ENCODE peak calls at places on chromosomes 6 and 20, in ten cellular contexts. M is hepatocyte; Y is CD8-positive, alpha-beta memory T cell; S is gastrocnemius medialis; A is SJSA1; V is mesenchymal stem cell; Z is heart left ventricle; C is neural progenitor cell; Q is tibial nerve; G is thyroid gland. K is an unnamed sample.

GRCh38 chr20:62607366-62608217 is 34.7 kb upstream of the SLCO4A1 start:
- DNase-seq in M (no peak), Y (no peak), S (no peak), A (no peak), V (no peak), Z (no peak), C (no peak), Q (no peak), G (no peak), K (peak; percentile 57)

GRCh38 chr20:19012671-19013070 is 199.1 kb downstream of the SCP2D1 start:
- DNase-seq in M (no peak), Y (no peak), S (no peak), A (no peak), V (no peak), Z (no peak), C (no peak), Q (no peak), G (no peak), K (no peak)

GRCh38 chr6:31822038-31822821 is 5.3 kb upstream of the HSPA1B start:
- DNase-seq in M (peak; percentile 88), Y (peak; percentile 70), S (peak; percentile 97), A (peak; percentile 80), V (peak; percentile 89), Z (peak; percentile 89), C (peak; percentile 67), Q (peak; percentile 77), G (peak; percentile 90), K (peak; percentile 91)

GRCh38 chr6:168051648-168052047 is 27.4 kb downstream of the FRMD1 start:
- DNase-seq in M (no peak), Y (no peak), S (no peak), A (no peak), V (no peak), Z (no peak), C (no peak), Q (no peak), G (no peak), K (peak; percentile 76)

GRCh38 chr6:79423216-79423615 is 114.0 kb downstream of the LCA5 start:
- DNase-seq in M (no peak), Y (no peak), S (no peak), A (no peak), V (no peak), Z (no peak), C (no peak), Q (no peak), G (no peak), K (no peak)

GRCh38 chr6:168851460-168852103 is 402.1 kb downstream of the THBS2 start:
- DNase-seq in M (no peak), Y (no peak), S (no peak), A (no peak), V (no peak), Z (no peak), C (no peak), Q (no peak), G (no peak), K (no peak)

GRCh38 chr6:46777476-46778346 is 15.5 kb upstream of the MEP1A start:
- DNase-seq in M (no peak), Y (no peak), S (no peak), A (no peak), V (no peak), Z (no peak), C (no peak), Q (no peak), G (no peak), K (no peak)

GRCh38 chr6:55980627-55981211 is 105.3 kb upstream of the BMP5 start:
- DNase-seq in M (peak; percentile 65), Y (no peak), S (no peak), A (peak; percentile 41), V (peak; percentile 55), Z (peak; percentile 20), C (peak; percentile 67), Q (no peak), G (no peak), K (no peak)

GRCh38 chr20:13995841-13996240 is 525 bp downstream of the MACROD2 start:
- DNase-seq in M (peak; percentile 78), Y (no peak), S (peak; percentile 36), A (no peak), V (no peak), Z (peak; percentile 20), C (peak; percentile 74), Q (no peak), G (peak; percentile 65), K (peak; percentile 85)
- H3K4me1 ChIP-seq in M (no peaks in the 10 kb centered on the region), Y (no peaks in the 10 kb centered on the region), S (no peaks in the 10 kb centered on the region), A (peaks cover 4% of the 10 kb centered on the region), V (peaks cover 2% of the 10 kb centered on the region), Z (no peaks in the 10 kb centered on the region), C (peaks cover 5% of the 10 kb centered on the region), Q (no peaks in the 10 kb centered on the region), G (no peaks in the 10 kb centered on the region), K (no peaks in the 10 kb centered on the region)

GRCh38 chr6:107670792-107671199 is 153.3 kb downstream of the SCML4 start:
- DNase-seq in M (peak; percentile 30), Y (no peak), S (peak; percentile 68), A (no peak), V (peak; percentile 63), Z (peak; percentile 75), C (peak; percentile 30), Q (no peak), G (peak; percentile 21), K (no peak)

GRCh38 chr6:107665386-107665785 is 158.7 kb downstream of the SCML4 start:
- DNase-seq in M (no peak), Y (no peak), S (no peak), A (peak; percentile 46), V (peak; percentile 48), Z (no peak), C (no peak), Q (no peak), G (no peak), K (no peak)

GRCh38 chr6:107667790-107668189 is 156.3 kb downstream of the SCML4 start:
- DNase-seq in M (no peak), Y (no peak), S (no peak), A (no peak), V (no peak), Z (no peak), C (no peak), Q (no peak), G (no peak), K (no peak)

GRCh38 chr6:107666084-107666981 is 157.8 kb downstream of the SCML4 start:
- DNase-seq in M (peak; percentile 53), Y (no peak), S (peak; percentile 49), A (no peak), V (peak; percentile 33), Z (no peak), C (no peak), Q (no peak), G (peak; percentile 32), K (no peak)

DNA sequence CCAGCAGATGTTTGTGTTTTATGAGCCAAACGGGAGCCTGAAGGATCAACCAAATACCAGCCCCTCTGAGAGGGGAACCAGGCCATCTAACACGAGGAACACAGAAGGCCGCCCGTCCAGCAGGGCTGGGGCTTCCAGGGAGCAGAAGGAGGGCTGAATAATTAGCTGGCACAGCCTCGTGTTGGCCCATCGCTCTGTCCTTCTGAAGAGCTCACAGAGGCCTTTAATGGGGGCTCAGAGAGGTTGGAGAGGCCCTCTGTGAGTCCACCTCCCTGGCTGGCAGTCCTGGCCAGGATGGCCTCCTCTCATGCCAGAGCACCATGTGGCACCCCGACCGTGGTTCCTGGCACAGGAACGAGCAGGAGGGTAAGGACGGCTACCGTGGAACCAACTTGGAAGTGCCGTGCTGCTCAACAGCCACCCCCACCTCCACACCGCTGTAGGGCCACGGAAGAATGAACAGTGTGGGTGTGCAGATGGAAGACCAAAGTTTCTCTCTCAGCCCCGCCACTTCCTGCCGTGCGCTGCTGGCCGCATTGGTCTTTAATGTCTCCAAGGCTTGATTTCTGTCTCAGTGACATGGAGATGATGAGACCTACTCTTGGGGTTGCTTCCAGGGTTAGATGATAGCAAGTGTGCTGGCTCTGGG is 155.2 kb downstream of the SCML4 start:
- DNase-seq in M (no peak), Y (peak; percentile 49), S (no peak), A (no peak), V (no peak), Z (no peak), C (no peak), Q (no peak), G (no peak), K (no peak)
- H3K27ac ChIP-seq in M (no peak overlapping the region), Y (no peak overlapping the region), S (no peak overlapping the region), A (no peak overlapping the region), V (no peak overlapping the region), Z (no peak overlapping the region), C (no peak overlapping the region), Q (no peak overlapping the region), G (no peak overlapping the region), K (no peak overlapping the region)

DNA sequence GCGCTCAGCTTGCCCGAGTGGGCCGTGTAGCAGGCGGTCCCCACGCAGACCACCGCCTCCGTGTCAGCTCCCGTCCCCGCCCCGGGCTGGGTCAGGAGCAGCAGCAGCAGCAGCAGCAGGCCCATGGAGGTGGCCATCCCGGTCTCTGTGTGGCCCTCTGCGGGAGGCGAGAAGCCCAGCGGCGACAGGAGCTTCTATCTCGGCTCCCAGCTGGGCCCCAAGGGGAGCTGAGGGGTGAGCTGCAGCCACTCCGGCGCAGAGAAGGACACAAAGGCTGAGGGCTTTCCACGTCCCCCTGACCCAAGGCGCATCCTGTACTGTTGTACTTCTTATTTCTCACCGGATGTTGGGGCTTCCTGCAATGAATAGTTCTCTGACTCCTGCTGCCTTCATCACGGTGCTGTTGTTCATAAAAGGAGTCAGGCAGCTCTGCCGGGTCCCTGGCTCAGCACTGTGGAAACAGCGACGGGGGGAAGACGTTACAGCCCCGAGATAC is at the start of gene CD93:
- DNase-seq in M (no peak), Y (no peak), S (peak; percentile 25), A (no peak), V (no peak), Z (peak; percentile 76), C (no peak), Q (no peak), G (no peak), K (no peak)
- H3K4me1 ChIP-seq in M (no peaks in the 10 kb centered on the region), Y (no peaks in the 10 kb centered on the region), S (no peaks in the 10 kb centered on the region), A (no peaks in the 10 kb centered on the region), V (peaks cover 2% of the 10 kb centered on the region), Z (peaks cover 35% of the 10 kb centered on the region), C (no peaks in the 10 kb centered on the region), Q (no peaks in the 10 kb centered on the region), G (peaks cover 12% of the 10 kb centered on the region), K (no peaks in the 10 kb centered on the region)

GRCh38 chr6:158026901-158027589 is 45.4 kb downstream of the SYNJ2 start:
- DNase-seq in M (peak; percentile 6), Y (no peak), S (peak; percentile 9), A (no peak), V (no peak), Z (no peak), C (no peak), Q (no peak), G (peak; percentile 14), K (no peak)

GRCh38 chr6:158027590-158028285 is 46.1 kb downstream of the SYNJ2 start:
- DNase-seq in M (peak; percentile 3), Y (peak; percentile 49), S (no peak), A (no peak), V (no peak), Z (no peak), C (no peak), Q (no peak), G (peak; percentile 12), K (no peak)

GRCh38 chr6:158028421-158028820 is 46.8 kb downstream of the SYNJ2 start:
- DNase-seq in M (peak; percentile 4), Y (peak; percentile 26), S (no peak), A (no peak), V (no peak), Z (no peak), C (no peak), Q (no peak), G (no peak), K (no peak)

GRCh38 chr6:158029668-158030230 is 48.1 kb downstream of the SYNJ2 start:
- DNase-seq in M (peak; percentile 4), Y (no peak), S (no peak), A (no peak), V (peak; percentile 26), Z (no peak), C (no peak), Q (no peak), G (no peak), K (no peak)

DNA sequence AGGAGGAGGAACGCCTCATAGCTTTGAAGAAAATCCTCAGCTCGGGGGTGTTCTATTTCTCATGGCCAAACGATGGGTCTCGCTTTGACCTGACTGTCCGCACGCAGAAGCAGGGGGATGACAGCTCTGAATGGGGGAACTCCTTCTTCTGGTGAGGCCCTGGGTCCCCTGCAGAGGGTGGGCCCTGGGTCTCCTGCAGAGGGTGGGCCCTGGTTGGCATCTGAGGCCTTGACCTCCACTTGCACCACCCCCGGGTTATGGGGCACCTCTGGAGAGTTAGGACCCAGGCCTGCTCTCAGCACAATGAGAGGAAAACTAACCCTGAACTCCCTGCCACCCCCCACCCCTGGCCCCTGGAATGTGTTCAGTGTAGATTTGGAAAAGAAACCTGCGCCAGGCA is 47.2 kb downstream of the SYNJ2 start:
- DNase-seq in M (peak; percentile 3), Y (peak; percentile 37), S (no peak), A (no peak), V (no peak), Z (no peak), C (no peak), Q (no peak), G (no peak), K (no peak)
- H3K27ac ChIP-seq in M (no peak overlapping the region), Y (no peak overlapping the region), S (no peak overlapping the region), A (no peak overlapping the region), V (no peak overlapping the region), Z (no peak overlapping the region), C (no peak overlapping the region), Q (no peak overlapping the region), G (no peak overlapping the region), K (no peak overlapping the region)